ENCODE peak calls at places on chromosomes 16 and 17, in eight cellular contexts. X is esophagus muscularis mucosa, D is upper lobe of right lung, V is endodermal cell, S is WERI-Rb-1, R is right lobe of liver, Z is IMR-90, F is neuronal stem cell. L is an unnamed sample.

GRCh38 chr16:71537643-71538042 is 11.4 kb downstream of the CHST4 start:
- DNase-seq in X (no peak), D (no peak), V (peak; percentile 90), S (peak; percentile 72), R (peak; percentile 55), Z (peak; percentile 41), F (no peak), L (peak; percentile 42)

GRCh38 chr16:87725596-87726235 is 40.1 kb downstream of the KLHDC4 start:
- DNase-seq in X (no peak), D (peak; percentile 79), V (no peak), S (no peak), R (no peak), Z (peak; percentile 74), F (no peak), L (no peak)

GRCh38 chr16:88558457-88559442 is 11.5 kb upstream of the ZC3H18 start:
- DNase-seq in X (no peak), D (no peak), V (peak; percentile 76), S (peak; percentile 59), R (peak; percentile 73), Z (peak; percentile 43), F (no peak), L (peak; percentile 80)

GRCh38 chr17:79836952-79837887 is 2.0 kb downstream of the CBX4 start:
- DNase-seq in X (no peak), D (peak; percentile 95), V (peak; percentile 92), S (no peak), R (peak; percentile 92), Z (peak; percentile 74), F (no peak), L (peak; percentile 60)

GRCh38 chr17:4944554-4945175 is 3.7 kb downstream of the PFN1 start:
- DNase-seq in X (no peak), D (no peak), V (peak; percentile 60), S (no peak), R (no peak), Z (no peak), F (no peak), L (no peak)

GRCh38 chr16:57680842-57681241 is 12.7 kb downstream of the ADGRG3 start:
- DNase-seq in X (no peak), D (no peak), V (no peak), S (no peak), R (no peak), Z (no peak), F (no peak), L (no peak)

GRCh38 chr16:20221208-20221607 is 106.1 kb downstream of the GP2 start:
- DNase-seq in X (no peak), D (no peak), V (no peak), S (no peak), R (no peak), Z (no peak), F (no peak), L (no peak)

GRCh38 chr17:79201536-79202227 is 127.1 kb downstream of the ENGASE start:
- DNase-seq in X (no peak), D (no peak), V (peak; percentile 84), S (peak; percentile 59), R (no peak), Z (no peak), F (no peak), L (no peak)

GRCh38 chr17:19418312-19418992 is 7.4 kb downstream of the RNF112 start:
- DNase-seq in X (no peak), D (no peak), V (peak; percentile 67), S (no peak), R (no peak), Z (peak; percentile 62), F (no peak), L (no peak)

GRCh38 chr16:86403541-86404163 is 106.7 kb upstream of the FOXF1 start:
- DNase-seq in X (no peak), D (no peak), V (no peak), S (no peak), R (no peak), Z (no peak), F (no peak), L (no peak)

GRCh38 chr17:32563583-32563982 is 76.8 kb downstream of the CDK5R1 start:
- DNase-seq in X (no peak), D (no peak), V (no peak), S (no peak), R (no peak), Z (no peak), F (no peak), L (no peak)

GRCh38 chr17:72555052-72555451 is 434.2 kb downstream of the SOX9 start:
- DNase-seq in X (no peak), D (no peak), V (no peak), S (no peak), R (no peak), Z (no peak), F (no peak), L (no peak)

GRCh38 chr17:63436523-63437110 is 9.5 kb downstream of the CYB561 start:
- DNase-seq in X (no peak), D (no peak), V (peak; percentile 83), S (peak; percentile 95), R (no peak), Z (no peak), F (no peak), L (peak; percentile 96)

GRCh38 chr16:67169642-67170167 is 633 bp upstream of the NOL3 start:
- DNase-seq in X (no peak), D (no peak), V (peak; percentile 96), S (peak; percentile 87), R (no peak), Z (no peak), F (no peak), L (peak; percentile 83)

GRCh38 chr17:48559609-48560451 is 14.9 kb upstream of the HOXB2 start:
- DNase-seq in X (no peak), D (peak; percentile 38), V (peak; percentile 70), S (no peak), R (no peak), Z (no peak), F (no peak), L (no peak)

GRCh38 chr17:2062571-2063183 is 7.8 kb downstream of the HIC1 start:
- DNase-seq in X (peak; percentile 92), D (no peak), V (peak; percentile 81), S (no peak), R (no peak), Z (peak; percentile 49), F (no peak), L (no peak)

GRCh38 chr16:2724816-2725348 is 4.9 kb upstream of the PRSS27 start:
- DNase-seq in X (no peak), D (no peak), V (no peak), S (no peak), R (peak; percentile 11), Z (no peak), F (no peak), L (no peak)

DNA sequence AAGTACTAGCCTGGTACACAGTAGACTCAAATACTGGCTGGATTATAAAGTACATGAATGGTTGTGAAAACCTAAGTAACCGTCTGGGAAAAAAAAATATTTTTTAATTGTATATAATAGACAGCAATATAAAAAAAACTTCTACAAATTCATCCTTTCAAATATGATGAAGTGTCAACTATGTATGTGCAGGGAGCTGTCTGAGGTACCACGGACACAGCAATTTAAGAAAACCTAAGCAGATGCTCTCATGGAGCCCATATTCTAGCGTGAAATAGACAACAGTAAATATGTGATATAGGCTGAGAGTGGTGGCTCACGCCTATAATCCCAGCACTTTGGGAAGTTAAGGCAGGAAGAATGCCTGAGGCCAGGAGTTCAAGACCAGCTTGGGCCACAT is 104.6 kb downstream of the TTC19 start:
- DNase-seq in X (no peak), D (no peak), V (no peak), S (no peak), R (no peak), Z (no peak), F (no peak), L (no peak)
- H3K36me3 ChIP-seq in X (peaks cover 42% of the 10 kb centered on the region), D (peaks cover 51% of the 10 kb centered on the region), V (peaks cover 71% of the 10 kb centered on the region), S (peaks cover 26% of the 10 kb centered on the region), R (no peaks in the 10 kb centered on the region), Z (peaks cover 26% of the 10 kb centered on the region), F (peaks cover 10% of the 10 kb centered on the region), L (no peaks in the 10 kb centered on the region)

DNA sequence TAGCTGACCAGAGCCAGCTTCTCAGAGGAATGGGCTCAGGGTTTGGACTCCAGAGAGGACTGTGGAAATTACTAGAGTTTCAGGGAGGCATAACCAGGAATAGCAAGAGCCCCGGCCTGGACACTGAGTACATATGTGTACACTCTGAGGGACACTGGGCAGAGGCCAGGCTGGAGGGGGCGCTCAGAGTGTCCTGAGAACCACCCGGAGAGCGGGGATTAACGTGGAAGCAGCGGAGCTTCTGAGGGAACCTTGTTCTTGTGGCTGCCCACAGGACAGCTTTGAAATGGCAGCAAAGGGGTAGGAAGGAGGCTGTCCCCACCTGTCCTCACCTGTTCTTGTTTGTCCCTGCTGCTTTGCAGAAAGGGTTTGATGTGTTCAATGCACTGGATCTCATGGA is 27.8 kb downstream of the PLCD3 start:
- DNase-seq in X (no peak), D (no peak), V (no peak), S (peak; percentile 52), R (no peak), Z (no peak), F (no peak), L (no peak)
- H3K36me3 ChIP-seq in X (peaks cover 87% of the 10 kb centered on the region), D (peaks cover 78% of the 10 kb centered on the region), V (peaks cover 69% of the 10 kb centered on the region), S (peaks cover 89% of the 10 kb centered on the region), R (no peaks in the 10 kb centered on the region), Z (peaks cover 81% of the 10 kb centered on the region), F (peaks cover 69% of the 10 kb centered on the region), L (peaks cover 85% of the 10 kb centered on the region)

GRCh38 chr17:17814162-17815061 is 22.4 kb downstream of the SREBF1 start:
- DNase-seq in X (no peak), D (no peak), V (no peak), S (no peak), R (no peak), Z (no peak), F (no peak), L (no peak)
- H3K36me3 ChIP-seq in X (peaks cover 75% of the 10 kb centered on the region), D (peaks cover 63% of the 10 kb centered on the region), V (peaks cover 33% of the 10 kb centered on the region), S (peaks cover 90% of the 10 kb centered on the region), R (peaks cover 7% of the 10 kb centered on the region), Z (peaks cover 70% of the 10 kb centered on the region), F (peaks cover 65% of the 10 kb centered on the region), L (peaks cover 71% of the 10 kb centered on the region)

GRCh38 chr16:80054656-80055055 is 454.1 kb upstream of the MAF start:
- DNase-seq in X (no peak), D (no peak), V (no peak), S (no peak), R (no peak), Z (no peak), F (no peak), L (no peak)
- H3K36me3 ChIP-seq in X (no peaks in the 10 kb centered on the region), D (no peaks in the 10 kb centered on the region), V (no peaks in the 10 kb centered on the region), S (no peaks in the 10 kb centered on the region), R (no peaks in the 10 kb centered on the region), Z (no peaks in the 10 kb centered on the region), F (no peaks in the 10 kb centered on the region), L (no peaks in the 10 kb centered on the region)

L was measured in BE2C.